ENCODE peak calls at places on chromosomes 12 and 14, in six cellular contexts. One of them, this sample, is unnamed.

GRCh38 chr12:85530486-85530885 is 250.5 kb downstream of the ALX1 start:
- DNase-seq in A549: no peak
- DNase-seq in ovary: no peak
- DNase-seq in AG04450: no peak
- DNase-seq in AG04449: no peak
- DNase-seq in CD8-positive, alpha-beta T cell: no peak
- DNase-seq in this sample: no peak

GRCh38 chr12:67650127-67650495 is 1.6 kb downstream of the DYRK2 start:
- DNase-seq in AG04449: no peak
- DNase-seq in A549: no peak
- DNase-seq in AG04450: no peak
- DNase-seq in ovary: peak
- DNase-seq in CD8-positive, alpha-beta T cell: no peak
- DNase-seq in this sample: no peak

GRCh38 chr12:67590122-67590795 is 58.3 kb upstream of the DYRK2 start:
- DNase-seq in ovary: no peak
- DNase-seq in CD8-positive, alpha-beta T cell: peak
- DNase-seq in AG04450: no peak
- DNase-seq in A549: no peak
- DNase-seq in AG04449: no peak
- DNase-seq in this sample: no peak

GRCh38 chr14:105536691-105537579 is 10.6 kb downstream of the TMEM121 start:
- DNase-seq in ovary: no peak
- DNase-seq in AG04449: no peak
- DNase-seq in A549: no peak
- DNase-seq in CD8-positive, alpha-beta T cell: no peak
- DNase-seq in AG04450: no peak
- DNase-seq in this sample: no peak

GRCh38 chr12:19946549-19946948 is 421.8 kb upstream of the PDE3A start:
- DNase-seq in AG04449: peak
- DNase-seq in A549: peak
- DNase-seq in CD8-positive, alpha-beta T cell: no peak
- DNase-seq in AG04450: peak
- DNase-seq in ovary: no peak
- DNase-seq in this sample: peak

GRCh38 chr12:80230068-80230467 is 130.7 kb downstream of the OTOGL start:
- DNase-seq in ovary: no peak
- DNase-seq in AG04450: no peak
- DNase-seq in AG04449: no peak
- DNase-seq in A549: no peak
- DNase-seq in CD8-positive, alpha-beta T cell: no peak
- DNase-seq in this sample: no peak

GRCh38 chr12:115474525-115475353 is 790.8 kb upstream of the TBX3 start:
- DNase-seq in AG04450: no peak
- DNase-seq in A549: no peak
- DNase-seq in AG04449: no peak
- DNase-seq in ovary: no peak
- DNase-seq in CD8-positive, alpha-beta T cell: no peak
- DNase-seq in this sample: no peak

GRCh38 chr14:93004699-93005082 is 81.7 kb downstream of the CHGA start:
- DNase-seq in A549: no peak
- DNase-seq in ovary: no peak
- DNase-seq in AG04450: no peak
- DNase-seq in CD8-positive, alpha-beta T cell: no peak
- DNase-seq in AG04449: no peak
- DNase-seq in this sample: no peak

GRCh38 chr12:51773145-51773869 is 75.2 kb downstream of the FIGNL2 start:
- DNase-seq in CD8-positive, alpha-beta T cell: no peak
- DNase-seq in A549: peak
- DNase-seq in AG04450: peak
- DNase-seq in ovary: no peak
- DNase-seq in AG04449: peak
- DNase-seq in this sample: peak

GRCh38 chr12:73731658-73732057 is 806.0 kb upstream of the ATXN7L3B start:
- DNase-seq in A549: no peak
- DNase-seq in AG04449: no peak
- DNase-seq in AG04450: no peak
- DNase-seq in CD8-positive, alpha-beta T cell: no peak
- DNase-seq in ovary: no peak
- DNase-seq in this sample: no peak

GRCh38 chr12:99918003-99918402 is 66.7 kb downstream of the ANKS1B start:
- DNase-seq in A549: no peak
- DNase-seq in CD8-positive, alpha-beta T cell: no peak
- DNase-seq in AG04450: no peak
- DNase-seq in ovary: no peak
- DNase-seq in AG04449: no peak
- DNase-seq in this sample: no peak

GRCh38 chr14:76091036-76091435 is 60.7 kb upstream of the GPATCH2L start:
- DNase-seq in AG04450: no peak
- DNase-seq in CD8-positive, alpha-beta T cell: no peak
- DNase-seq in AG04449: no peak
- DNase-seq in ovary: no peak
- DNase-seq in A549: no peak
- DNase-seq in this sample: no peak

GRCh38 chr14:102727336-102728095 is 49.7 kb upstream of the TRAF3 start:
- DNase-seq in AG04450: no peak
- DNase-seq in A549: no peak
- DNase-seq in AG04449: no peak
- DNase-seq in CD8-positive, alpha-beta T cell: no peak
- DNase-seq in ovary: no peak
- DNase-seq in this sample: no peak

GRCh38 chr14:22521449-22522239 is 67.4 kb downstream of the DAD1 start:
- DNase-seq in A549: no peak
- DNase-seq in ovary: no peak
- DNase-seq in CD8-positive, alpha-beta T cell: no peak
- DNase-seq in AG04449: no peak
- DNase-seq in AG04450: no peak
- DNase-seq in this sample: no peak

GRCh38 chr12:47270782-47271664 is 191.3 kb upstream of the AMIGO2 start:
- DNase-seq in A549: peak
- DNase-seq in CD8-positive, alpha-beta T cell: no peak
- DNase-seq in AG04449: peak
- DNase-seq in ovary: no peak
- DNase-seq in AG04450: no peak
- DNase-seq in this sample: peak

GRCh38 chr12:53217049-53217929 is 10.2 kb upstream of the ITGB7 start:
- DNase-seq in CD8-positive, alpha-beta T cell: no peak
- DNase-seq in AG04449: no peak
- DNase-seq in ovary: no peak
- DNase-seq in AG04450: no peak
- DNase-seq in A549: peak
- DNase-seq in this sample: no peak

GRCh38 chr12:122967151-122967550 is 888 bp upstream of the ABCB9 start:
- DNase-seq in ovary: no peak
- DNase-seq in AG04449: no peak
- DNase-seq in AG04450: no peak
- DNase-seq in A549: no peak
- DNase-seq in CD8-positive, alpha-beta T cell: no peak
- DNase-seq in this sample: no peak

GRCh38 chr12:34396006-34396860 is 373.9 kb downstream of the ALG10 start:
- DNase-seq in AG04449: no peak
- DNase-seq in A549: no peak
- DNase-seq in CD8-positive, alpha-beta T cell: no peak
- DNase-seq in AG04450: no peak
- DNase-seq in ovary: peak
- DNase-seq in this sample: no peak

GRCh38 chr14:60679566-60680258 is 30.4 kb upstream of the SIX1 start:
- DNase-seq in ovary: no peak
- DNase-seq in A549: no peak
- DNase-seq in AG04449: no peak
- DNase-seq in CD8-positive, alpha-beta T cell: no peak
- DNase-seq in AG04450: no peak
- DNase-seq in this sample: no peak

GRCh38 chr14:60681271-60681670 is 32.0 kb upstream of the SIX1 start:
- DNase-seq in CD8-positive, alpha-beta T cell: no peak
- DNase-seq in ovary: no peak
- DNase-seq in A549: no peak
- DNase-seq in AG04450: no peak
- DNase-seq in AG04449: no peak
- DNase-seq in this sample: no peak

GRCh38 chr14:60680511-60680910 is 31.2 kb upstream of the SIX1 start:
- DNase-seq in A549: no peak
- DNase-seq in ovary: no peak
- DNase-seq in CD8-positive, alpha-beta T cell: no peak
- DNase-seq in AG04449: no peak
- DNase-seq in AG04450: no peak
- DNase-seq in this sample: no peak

GRCh38 chr14:60686865-60687264 is 37.3 kb downstream of the SIX4 start:
- DNase-seq in A549: no peak
- DNase-seq in AG04449: no peak
- DNase-seq in CD8-positive, alpha-beta T cell: no peak
- DNase-seq in ovary: no peak
- DNase-seq in AG04450: no peak
- DNase-seq in this sample: no peak

GRCh38 chr14:60684203-60684602 is 34.9 kb upstream of the SIX1 start:
- DNase-seq in ovary: no peak
- DNase-seq in A549: no peak
- DNase-seq in AG04450: no peak
- DNase-seq in CD8-positive, alpha-beta T cell: no peak
- DNase-seq in AG04449: no peak
- DNase-seq in this sample: no peak
- H3K4me3 ChIP-seq in ovary: no peak
- H3K4me3 ChIP-seq in A549: no peak
- H3K4me3 ChIP-seq in AG04450: no peak
- H3K4me3 ChIP-seq in CD8-positive, alpha-beta T cell: no peak
- H3K4me3 ChIP-seq in AG04449: no peak
- H3K4me3 ChIP-seq in this sample: no peak

GRCh38 chr14:70631948-70632347 is 9.8 kb upstream of the TTC9 start:
- DNase-seq in ovary: no peak
- DNase-seq in CD8-positive, alpha-beta T cell: no peak
- DNase-seq in A549: no peak
- DNase-seq in AG04450: no peak
- DNase-seq in AG04449: no peak
- DNase-seq in this sample: no peak
- TF ChIP-seq CTCF in ovary: no peak
- TF ChIP-seq CTCF in CD8-positive, alpha-beta T cell: no peak
- TF ChIP-seq CTCF in A549: no peak
- TF ChIP-seq CTCF in AG04450: no peak
- TF ChIP-seq CTCF in AG04449: no peak
- TF ChIP-seq CTCF in this sample: no peak

DNA sequence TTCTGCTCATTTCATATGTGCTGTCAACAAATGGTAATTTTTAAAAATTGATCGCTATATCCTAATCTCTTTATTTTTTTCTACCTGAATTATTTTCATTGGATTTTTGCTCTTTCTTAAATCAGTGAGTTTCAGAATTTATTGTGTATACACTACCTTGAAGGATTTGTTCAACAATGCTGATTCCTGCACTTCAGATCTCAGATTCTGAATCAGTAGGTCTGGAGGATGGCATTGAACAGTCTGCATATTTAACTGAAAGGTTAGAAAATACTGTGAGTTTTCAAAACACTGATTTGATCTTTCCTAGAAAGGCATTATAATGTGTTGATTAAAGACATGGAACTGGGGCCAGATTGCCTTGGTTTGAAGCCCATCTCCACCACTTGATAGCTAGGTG is 1.6 kb downstream of the G2E3 start:
- DNase-seq in ovary: no peak
- DNase-seq in CD8-positive, alpha-beta T cell: no peak
- DNase-seq in AG04450: no peak
- DNase-seq in AG04449: no peak
- DNase-seq in A549: no peak
- DNase-seq in this sample: no peak
- H3K4me3 ChIP-seq in ovary: no peak
- H3K4me3 ChIP-seq in CD8-positive, alpha-beta T cell: peak
- H3K4me3 ChIP-seq in AG04450: peak
- H3K4me3 ChIP-seq in AG04449: peak
- H3K4me3 ChIP-seq in A549: peak
- H3K4me3 ChIP-seq in this sample: peak

GRCh38 chr14:50718949-50719348 is 50.8 kb upstream of the SAV1 start:
- DNase-seq in AG04450: no peak
- DNase-seq in CD8-positive, alpha-beta T cell: no peak
- DNase-seq in AG04449: no peak
- DNase-seq in A549: no peak
- DNase-seq in ovary: no peak
- DNase-seq in this sample: no peak

GRCh38 chr14:50719911-50720759 is 52.0 kb upstream of the SAV1 start:
- DNase-seq in AG04450: peak
- DNase-seq in AG04449: no peak
- DNase-seq in CD8-positive, alpha-beta T cell: no peak
- DNase-seq in A549: no peak
- DNase-seq in ovary: no peak
- DNase-seq in this sample: peak

GRCh38 chr14:50711043-50711442 is 42.9 kb upstream of the SAV1 start:
- DNase-seq in AG04450: no peak
- DNase-seq in A549: no peak
- DNase-seq in ovary: no peak
- DNase-seq in AG04449: no peak
- DNase-seq in CD8-positive, alpha-beta T cell: no peak
- DNase-seq in this sample: no peak

GRCh38 chr14:50717826-50718225 is 49.7 kb upstream of the SAV1 start:
- DNase-seq in CD8-positive, alpha-beta T cell: no peak
- DNase-seq in AG04450: no peak
- DNase-seq in A549: no peak
- DNase-seq in AG04449: no peak
- DNase-seq in ovary: no peak
- DNase-seq in this sample: no peak

DNA sequence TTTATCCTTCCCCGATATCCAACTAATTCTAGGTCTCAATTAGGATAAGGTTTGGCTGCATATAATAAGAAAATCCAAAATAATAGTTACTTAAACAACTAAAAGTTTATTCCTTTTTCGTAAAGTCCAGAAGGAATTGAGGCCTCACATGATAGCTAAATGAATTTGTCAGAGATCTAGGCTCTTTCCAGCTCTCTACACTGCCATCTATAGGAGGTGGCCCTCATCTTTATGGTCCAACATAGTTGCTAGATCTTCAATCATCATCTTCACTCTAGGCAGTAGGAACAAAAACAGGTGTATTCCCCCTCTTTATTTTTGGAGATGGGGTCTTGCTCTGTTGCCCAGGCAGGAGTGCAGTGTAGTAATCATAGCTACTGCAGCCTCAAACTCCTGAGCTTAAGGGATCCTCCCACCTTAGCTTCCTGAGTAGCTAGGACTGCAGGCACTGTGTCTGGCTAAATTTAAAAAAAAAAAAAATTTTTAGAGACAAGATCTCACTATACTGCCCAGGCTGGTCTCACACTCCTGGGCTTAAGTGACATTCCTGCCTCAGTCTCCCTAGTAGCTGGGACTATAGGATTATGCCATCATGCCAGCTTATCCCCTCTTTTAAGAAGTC is 46.5 kb upstream of the SAV1 start:
- DNase-seq in ovary: no peak
- DNase-seq in AG04450: no peak
- DNase-seq in CD8-positive, alpha-beta T cell: no peak
- DNase-seq in A549: peak
- DNase-seq in AG04449: no peak
- DNase-seq in this sample: no peak
- TF ChIP-seq CTCF in ovary: no peak
- TF ChIP-seq CTCF in AG04450: peak
- TF ChIP-seq CTCF in CD8-positive, alpha-beta T cell: peak
- TF ChIP-seq CTCF in A549: peak
- TF ChIP-seq CTCF in AG04449: peak
- TF ChIP-seq CTCF in this sample: peak

This sample was measured in BJ.